ENCODE peak calls at places on chromosomes 4 and X, in four cellular contexts. A is fibroblast of pulmonary artery, P is mesothelial cell of epicardium, C is coronary artery. Y is an unnamed sample.

GRCh38 chr4:72969957-72970356 is 99.6 kb downstream of the COX18 start:
- DNase-seq in P (no peak), A (peak), C (peak), Y (no peak)

GRCh38 chr4:176885224-176885623 is 92.5 kb upstream of the VEGFC start:
- DNase-seq in C (no peak), P (no peak), A (peak), Y (no peak)

GRCh38 chr4:156734965-156735895 is 236.4 kb downstream of the PDGFC start:
- DNase-seq in P (no peak), A (no peak), C (no peak), Y (no peak)

GRCh38 chr4:10403633-10404445 is 53.4 kb downstream of the ZNF518B start:
- DNase-seq in A (peak), C (no peak), P (no peak), Y (no peak)

GRCh38 chr4:4625488-4625887 is 83.6 kb upstream of the STX18 start:
- DNase-seq in P (no peak), C (no peak), A (peak), Y (no peak)

GRCh38 chr4:182240161-182241130 is 2.8 kb upstream of the TENM3 start:
- DNase-seq in A (peak), P (peak), C (no peak), Y (no peak)

GRCh38 chr4:147834480-147834879 is 102.6 kb downstream of the ARHGAP10 start:
- DNase-seq in A (no peak), C (no peak), P (no peak), Y (no peak)

GRCh38 chrX:63350551-63350950 is 581 bp downstream of the SPIN4 start:
- DNase-seq in C (no peak), A (no peak), P (peak), Y (peak)

GRCh38 chr4:158008551-158009218 is 164.1 kb downstream of the GASK1B start:
- DNase-seq in A (peak), P (no peak), C (no peak), Y (no peak)

GRCh38 chr4:152535236-152535902 is 523 bp downstream of the FBXW7 start:
- DNase-seq in C (peak), A (no peak), P (no peak), Y (peak)

GRCh38 chrX:151085207-151085606 is 91.2 kb upstream of the GPR50 start:
- DNase-seq in A (no peak), P (no peak), C (no peak), Y (no peak)

GRCh38 chr4:27288496-27288895 is 427.9 kb downstream of the STIM2 start:
- DNase-seq in A (no peak), P (no peak), C (no peak), Y (no peak)

GRCh38 chr4:180057891-180058643 is 2185.1 kb upstream of the TENM3 start:
- DNase-seq in P (peak), A (peak), C (no peak), Y (no peak)

GRCh38 chr4:186483656-186484055 is 71.7 kb downstream of the MTNR1A start:
- DNase-seq in P (no peak), A (no peak), C (no peak), Y (no peak)

GRCh38 chr4:94887027-94887426 is 129.3 kb downstream of the BMPR1B start:
- DNase-seq in A (no peak), P (no peak), C (no peak), Y (no peak)

GRCh38 chr4:78057135-78057599 is at the start of gene FRAS1:
- DNase-seq in P (peak), A (peak), C (no peak), Y (peak)

GRCh38 chr4:122500852-122501501 is 44.5 kb upstream of the IL2 start:
- DNase-seq in A (peak), C (no peak), P (no peak), Y (no peak)

GRCh38 chr4:18937080-18937479 is 915.5 kb upstream of the LCORL start:
- DNase-seq in A (no peak), P (no peak), C (no peak), Y (no peak)

GRCh38 chr4:4480685-4481393 is 61.0 kb downstream of the STX18 start:
- DNase-seq in A (peak), C (no peak), P (no peak), Y (no peak)

GRCh38 chrX:1661048-1661921 is 46.4 kb downstream of the ASMT start:
- DNase-seq in P (no peak), A (no peak), C (no peak), Y (peak)

GRCh38 chr4:42519803-42520417 is 122.6 kb downstream of the SHISA3 start:
- DNase-seq in C (no peak), A (peak), P (peak), Y (no peak)

GRCh38 chr4:136156947-136157346 is 1375.3 kb downstream of the PCDH18 start:
- DNase-seq in P (no peak), C (no peak), A (no peak), Y (no peak)

GRCh38 chrX:49725401-49725800 is 29.6 kb upstream of the PAGE1 start:
- DNase-seq in C (no peak), A (no peak), P (no peak), Y (no peak)

GRCh38 chr4:2837904-2838496 is 5.6 kb upstream of the ADD1 start:
- DNase-seq in A (peak), C (peak), P (no peak), Y (peak)

GRCh38 chr4:184649971-184650855 is 675 bp downstream of the PRIMPOL start:
- DNase-seq in A (peak), P (no peak), C (no peak), Y (no peak)

GRCh38 chr4:156931267-156931666 is 40.3 kb downstream of the PDGFC start:
- DNase-seq in P (no peak), C (no peak), A (peak), Y (no peak)

GRCh38 chrX:57904481-57904880 is 5.8 kb downstream of the ZXDA start:
- DNase-seq in P (no peak), A (no peak), C (no peak), Y (no peak)

GRCh38 chrX:2708016-2708415 is 16.9 kb downstream of the CD99 start:
- DNase-seq in C (no peak), P (no peak), A (no peak), Y (no peak)
- TF ChIP-seq CTCF in C (no peak), P (no peak), A (no peak), Y (no peak)

GRCh38 chrX:23919706-23920320 is 12.0 kb downstream of the CXorf58 start:
- DNase-seq in P (no peak), A (peak), C (no peak), Y (no peak)
- TF ChIP-seq CTCF in P (no peak), A (peak), C (no peak), Y (no peak)

DNA sequence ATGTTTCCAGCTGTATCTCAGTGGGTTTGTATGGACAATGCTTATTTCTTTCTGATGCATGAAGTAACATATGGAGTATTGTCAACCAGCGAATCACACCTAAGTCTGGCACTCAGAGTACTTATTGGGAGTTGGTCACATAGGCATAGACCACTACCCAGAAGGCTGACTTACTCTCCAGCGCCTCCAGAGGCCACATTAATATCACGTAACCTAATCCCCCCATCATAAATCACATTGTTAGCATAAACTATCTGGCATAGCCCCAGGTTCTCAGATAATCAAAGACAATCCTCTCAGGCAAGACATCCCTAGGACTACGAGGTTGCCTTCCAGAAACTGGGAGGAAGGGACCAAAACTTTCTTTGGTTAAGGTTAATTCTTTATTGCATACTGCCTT is 560.5 kb upstream of the PABPC4L start:
- DNase-seq in C (no peak), A (no peak), P (no peak), Y (no peak)
- TF ChIP-seq CTCF in C (no peak), A (no peak), P (no peak), Y (no peak)

DNA sequence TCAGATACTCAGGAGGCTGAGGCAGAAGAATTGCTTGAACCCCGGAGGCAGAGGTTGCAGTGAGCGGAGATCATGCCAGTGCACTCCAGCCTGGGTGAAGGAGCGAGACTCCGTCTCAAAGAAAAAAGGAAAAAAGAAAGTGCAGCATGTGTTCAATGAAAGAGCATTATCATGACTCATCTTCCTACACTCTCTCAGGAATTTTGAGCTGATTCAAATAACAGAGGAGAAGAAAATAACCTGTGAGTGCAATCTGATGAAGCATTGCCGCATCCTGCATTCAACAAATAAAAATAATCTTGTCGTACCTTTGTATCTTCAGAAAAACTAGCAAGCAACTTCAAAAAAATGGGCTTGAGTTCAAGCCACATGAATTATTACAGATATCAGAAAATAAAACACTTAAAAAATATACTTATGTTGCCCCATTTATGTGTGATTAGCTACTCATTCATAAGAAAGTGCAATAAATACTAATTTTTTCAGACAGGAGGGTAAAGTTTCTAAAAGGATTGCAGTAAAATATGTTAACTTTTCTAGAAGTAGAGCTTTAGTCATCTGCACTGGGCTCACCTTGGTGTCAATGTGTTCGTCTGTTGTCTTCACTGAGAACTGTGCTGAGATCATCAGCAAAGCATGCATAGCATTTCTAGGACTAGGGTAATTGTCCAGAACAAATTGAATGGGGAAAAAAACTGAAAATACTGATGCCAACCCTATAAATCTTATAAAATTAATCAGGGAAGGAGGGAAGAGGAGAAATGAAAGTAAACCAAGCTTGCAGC is 90.4 kb upstream of the VCX3B start:
- DNase-seq in C (no peak), A (no peak), P (no peak), Y (no peak)
- TF ChIP-seq CTCF in C (no peak), A (no peak), P (no peak), Y (no peak)

Y was measured in activated B cell treated with CpG ODN at 0.5 μM for 24 hours.